ENCODE peak calls at places on chromosomes 6 and 20, in seven cellular contexts. R, K, Y, E, F, G and W are unnamed samples.

GRCh38 chr6:110664933-110665332 is 150.3 kb downstream of the CDK19 start:
- DNase-seq in G (no peak), E (no peak), Y (no peak), R (no peak), K (no peak), F (no peak), W (no peak)

GRCh38 chr6:119483936-119484335 is 134.4 kb upstream of the MAN1A1 start:
- DNase-seq in G (no peak), K (no peak), F (no peak), Y (no peak), E (no peak), R (no peak), W (no peak)

GRCh38 chr6:62390413-62390812 is 104.4 kb upstream of the KHDRBS2 start:
- DNase-seq in F (no peak), E (no peak), R (no peak), Y (no peak), G (no peak), K (no peak), W (no peak)

GRCh38 chr6:3797231-3798200 is 46.0 kb upstream of the PXDC1 start:
- DNase-seq in F (no peak), K (no peak), Y (no peak), G (peak), E (no peak), R (no peak), W (no peak)

GRCh38 chr20:10171864-10172751 is 46.5 kb upstream of the SNAP25 start:
- DNase-seq in G (peak), E (no peak), K (no peak), F (peak), Y (peak), R (no peak), W (no peak)

GRCh38 chr6:70280462-70280861 is 22.4 kb downstream of the COL9A1 start:
- DNase-seq in R (no peak), Y (peak), E (no peak), G (no peak), K (no peak), F (no peak), W (no peak)

GRCh38 chr6:106257195-106257594 is 68.4 kb downstream of the ATG5 start:
- DNase-seq in E (no peak), Y (no peak), R (no peak), K (no peak), G (no peak), F (no peak), W (no peak)

GRCh38 chr20:21303872-21304586 is 898 bp downstream of the XRN2 start:
- DNase-seq in E (no peak), G (no peak), F (no peak), Y (no peak), K (no peak), R (no peak), W (no peak)

GRCh38 chr6:44051516-44051915 is 75.7 kb downstream of the MRPL14 start:
- DNase-seq in K (no peak), F (no peak), Y (no peak), E (no peak), R (peak), G (no peak), W (no peak)

GRCh38 chr20:50425076-50425475 is 85.1 kb upstream of the PTPN1 start:
- DNase-seq in G (peak), E (no peak), R (peak), K (no peak), Y (no peak), F (no peak), W (no peak)

GRCh38 chr6:105188251-105188650 is 8.4 kb upstream of the POPDC3 start:
- DNase-seq in E (no peak), Y (no peak), R (no peak), F (no peak), G (no peak), K (no peak), W (no peak)

GRCh38 chr6:156544046-156544445 is 233.1 kb upstream of the ARID1B start:
- DNase-seq in Y (no peak), E (no peak), K (peak), F (no peak), R (no peak), G (no peak), W (no peak)

GRCh38 chr6:133368664-133369063 is 127.5 kb downstream of the EYA4 start:
- DNase-seq in F (no peak), G (no peak), K (no peak), Y (no peak), R (no peak), E (no peak), W (no peak)

GRCh38 chr6:83893024-83893423 is 33.5 kb downstream of the CYB5R4 start:
- DNase-seq in R (no peak), Y (no peak), K (no peak), F (no peak), G (no peak), E (no peak), W (no peak)

GRCh38 chr6:119830494-119831295 is 481.1 kb upstream of the MAN1A1 start:
- DNase-seq in K (no peak), E (no peak), Y (no peak), R (no peak), G (no peak), F (no peak), W (no peak)

GRCh38 chr6:117317261-117317660 is 51.9 kb downstream of the VGLL2 start:
- DNase-seq in E (no peak), F (no peak), Y (no peak), G (no peak), K (no peak), R (no peak), W (no peak)

GRCh38 chr6:5214570-5215052 is 46.1 kb downstream of the LYRM4 start:
- DNase-seq in E (no peak), K (no peak), G (peak), R (no peak), F (peak), Y (no peak), W (no peak)

GRCh38 chr20:8007490-8007889 is 12.1 kb downstream of the TMX4 start:
- DNase-seq in F (no peak), G (no peak), R (no peak), E (no peak), K (no peak), Y (no peak), W (no peak)

GRCh38 chr6:31718294-31718693 is 3.1 kb downstream of the LY6G6D start:
- DNase-seq in Y (no peak), R (no peak), E (no peak), F (no peak), K (peak), G (no peak), W (no peak)

GRCh38 chr6:137259349-137259748 is 40.2 kb upstream of the IFNGR1 start:
- DNase-seq in Y (no peak), F (no peak), R (no peak), G (no peak), E (no peak), K (no peak), W (no peak)

GRCh38 chr20:44084891-44085290 is 102.1 kb downstream of the JPH2 start:
- DNase-seq in K (no peak), R (no peak), F (no peak), Y (no peak), G (no peak), E (no peak), W (no peak)

GRCh38 chr6:16762547-16763477 is 1.6 kb upstream of the ATXN1 start:
- DNase-seq in Y (peak), G (no peak), E (peak), F (no peak), K (peak), R (peak), W (no peak)

GRCh38 chr6:25006565-25007001 is 70.8 kb upstream of the RIPOR2 start:
- DNase-seq in K (peak), Y (peak), E (no peak), G (no peak), R (peak), F (no peak), W (no peak)